ENCODE peak calls at places on chromosomes 5 and 9, in five cellular contexts. C is mesenchymal stem cell, S is H1, N is IMR-90, Q is neuronal stem cell. R is an unnamed sample.

GRCh38 chr9:33250458-33250995 is 10.6 kb downstream of the SPINK4 start:
- DNase-seq in Q (no peak), C (peak; percentile 60), N (peak; percentile 85), S (no peak), R (no peak)

GRCh38 chr5:54743581-54743980 is 226.0 kb downstream of the SNX18 start:
- DNase-seq in Q (no peak), N (no peak), C (no peak), S (no peak), R (no peak)

GRCh38 chr9:36191696-36192095 is 975 bp downstream of the CLTA start:
- DNase-seq in Q (no peak), S (no peak), C (peak; percentile 26), N (no peak), R (no peak)

GRCh38 chr5:179558912-179559279 is 8.5 kb downstream of the RUFY1 start:
- DNase-seq in N (peak; percentile 10), C (no peak), S (no peak), Q (peak; percentile 53), R (peak; percentile 71)

GRCh38 chr5:154384480-154385235 is 61.1 kb upstream of the SAP30L start:
- DNase-seq in Q (no peak), C (no peak), S (no peak), N (no peak), R (no peak)

GRCh38 chr5:159269723-159270122 is 6.6 kb downstream of the UBLCP1 start:
- DNase-seq in C (no peak), S (no peak), Q (no peak), N (no peak), R (no peak)

GRCh38 chr9:120608421-120608820 is 28.5 kb upstream of the CDK5RAP2 start:
- DNase-seq in C (no peak), N (peak; percentile 60), S (no peak), Q (no peak), R (no peak)

GRCh38 chr5:178267876-178268275 is 35.3 kb upstream of the PHYKPL start:
- DNase-seq in S (no peak), Q (no peak), N (no peak), C (no peak), R (no peak)

GRCh38 chr9:109101810-109102209 is 17.9 kb downstream of the TMEM245 start:
- DNase-seq in C (peak; percentile 76), S (no peak), Q (no peak), N (peak; percentile 84), R (no peak)

GRCh38 chr5:18965893-18966292 is 1022.1 kb downstream of the CDH18 start:
- DNase-seq in N (no peak), Q (no peak), S (no peak), C (no peak), R (no peak)

GRCh38 chr5:107359033-107359915 is 311.5 kb downstream of the EFNA5 start:
- DNase-seq in C (peak; percentile 46), Q (no peak), N (peak; percentile 59), S (no peak), R (no peak)

GRCh38 chr5:141513021-141513626 is 24.2 kb downstream of the PCDHGC5 start:
- DNase-seq in Q (peak; percentile 70), C (peak; percentile 89), N (peak; percentile 59), S (no peak), R (no peak)
- H4K91ac ChIP-seq in Q (peak overlapping the region; percentile 48), C (peak overlapping the region; percentile 87), N (peak overlapping the region; percentile 88), S (peak overlapping the region; percentile 71), R (no peak overlapping the region)

GRCh38 chr9:136090768-136091581 is 4.1 kb downstream of the NACC2 start:
- DNase-seq in C (peak; percentile 7), Q (no peak), N (no peak), S (no peak), R (peak; percentile 38)
- H2BK5ac ChIP-seq in C (peak overlapping the region; percentile 50), Q (peak overlapping the region; percentile 53), N (no peak overlapping the region), S (peak overlapping the region; percentile 66), R (no peak overlapping the region)

GRCh38 chr5:132816083-132816482 is 3.0 kb downstream of the SOWAHA start:
- DNase-seq in S (no peak), C (no peak), Q (no peak), N (no peak), R (no peak)

GRCh38 chr5:132813599-132814440 is 718 bp downstream of the SOWAHA start:
- DNase-seq in N (no peak), Q (no peak), C (peak; percentile 30), S (no peak), R (peak; percentile 67)

GRCh38 chr5:132812949-132813598 is at the start of gene SOWAHA:
- DNase-seq in S (no peak), Q (no peak), C (no peak), N (no peak), R (peak; percentile 55)

GRCh38 chr5:132815454-132815853 is 2.4 kb downstream of the SOWAHA start:
- DNase-seq in C (no peak), N (peak; percentile 55), Q (no peak), S (no peak), R (no peak)

GRCh38 chr5:132814441-132815294 is 1.6 kb downstream of the SOWAHA start:
- DNase-seq in S (no peak), N (no peak), Q (no peak), C (no peak), R (peak; percentile 74)
- H3K23ac ChIP-seq in S (no peak overlapping the region), N (no peak overlapping the region), Q (peak overlapping the region; percentile 83), C (no peak overlapping the region), R (no peak overlapping the region)

GRCh38 chr5:109691248-109691574 is 1.5 kb downstream of the MAN2A1 start:
- DNase-seq in Q (no peak), S (no peak), N (no peak), C (no peak), R (no peak)

GRCh38 chr5:109688999-109689739 is 558 bp upstream of the MAN2A1 start:
- DNase-seq in N (peak; percentile 84), Q (peak; percentile 88), S (peak; percentile 69), C (peak; percentile 91), R (peak; percentile 92)

GRCh38 chr5:109688647-109688998 is 1.1 kb upstream of the MAN2A1 start:
- DNase-seq in C (no peak), N (peak; percentile 28), Q (no peak), S (no peak), R (no peak)

GRCh38 chr5:109690456-109691247 is 925 bp downstream of the MAN2A1 start:
- DNase-seq in Q (peak; percentile 43), C (peak; percentile 90), S (no peak), N (peak; percentile 83), R (peak; percentile 37)

GRCh38 chr5:109689740-109690455 is at the start of gene MAN2A1:
- DNase-seq in N (peak; percentile 47), C (peak; percentile 81), S (no peak), Q (peak; percentile 73), R (peak; percentile 71)
- H4K91ac ChIP-seq in N (peak within 1 kb of the TSS; percentile 86), C (peak within 1 kb of the TSS; percentile 83), S (no peak within 1 kb of the TSS), Q (no peak within 1 kb of the TSS), R (no peak within 1 kb of the TSS)

GRCh38 chr5:135999396-136000139 is 29.2 kb upstream of the TGFBI start:
- DNase-seq in Q (no peak), S (no peak), N (peak; percentile 97), C (peak; percentile 92), R (no peak)

GRCh38 chr5:136000937-136001336 is 27.9 kb upstream of the TGFBI start:
- DNase-seq in Q (no peak), C (no peak), S (no peak), N (no peak), R (no peak)

GRCh38 chr5:135998889-135999288 is 29.9 kb upstream of the TGFBI start:
- DNase-seq in Q (no peak), N (no peak), C (no peak), S (no peak), R (no peak)

GRCh38 chr5:136001531-136001930 is 27.3 kb upstream of the TGFBI start:
- DNase-seq in S (no peak), C (no peak), Q (no peak), N (peak; percentile 35), R (no peak)

DNA sequence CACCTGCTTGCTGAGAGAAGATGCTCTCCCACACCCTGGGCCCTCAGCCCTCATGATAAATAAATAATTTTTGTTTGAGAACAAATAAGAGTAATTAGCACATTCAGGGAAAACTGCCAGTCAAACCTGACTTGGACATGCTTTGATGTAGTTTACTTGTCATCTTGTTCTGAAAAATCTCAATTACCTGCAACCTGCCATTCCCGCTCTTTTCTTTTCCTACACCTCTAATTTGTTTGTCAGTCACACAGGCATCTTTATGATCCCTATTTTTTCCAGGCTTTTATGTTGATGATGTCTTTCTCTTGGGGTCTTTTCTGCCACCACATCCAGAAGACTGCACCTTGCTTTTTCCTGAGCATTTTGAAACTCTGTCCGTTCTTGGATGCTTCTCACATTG is 28.6 kb upstream of the TGFBI start:
- DNase-seq in N (no peak), Q (no peak), S (no peak), C (no peak), R (no peak)
- H2BK5ac ChIP-seq in N (peak overlapping the region; percentile 79), Q (no peak overlapping the region), S (no peak overlapping the region), C (no peak overlapping the region), R (no peak overlapping the region)

DNA sequence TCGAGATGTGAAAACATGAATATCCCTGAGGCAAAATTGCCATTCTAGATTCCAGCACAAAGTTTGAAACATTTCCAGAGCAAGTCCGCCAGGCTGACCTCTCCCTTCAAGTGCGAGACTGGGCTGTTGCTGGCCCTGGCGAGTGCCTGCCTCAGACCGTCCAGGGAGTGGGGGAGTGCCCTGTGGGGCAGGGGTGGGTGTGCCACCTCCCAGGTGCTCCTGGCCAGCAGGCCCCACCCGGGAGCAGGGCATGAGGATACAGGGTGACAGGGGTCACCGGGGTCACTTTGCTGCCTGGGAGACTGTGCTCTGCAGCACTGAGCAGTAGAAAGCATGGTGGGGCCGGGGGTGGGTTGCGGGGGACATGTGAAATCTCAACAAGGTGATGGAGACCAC is 200.0 kb downstream of the AOPEP start:
- DNase-seq in C (no peak), Q (no peak), S (no peak), N (no peak), R (no peak)
- H3K23ac ChIP-seq in C (no peak overlapping the region), Q (no peak overlapping the region), S (no peak overlapping the region), N (no peak overlapping the region), R (no peak overlapping the region)

DNA sequence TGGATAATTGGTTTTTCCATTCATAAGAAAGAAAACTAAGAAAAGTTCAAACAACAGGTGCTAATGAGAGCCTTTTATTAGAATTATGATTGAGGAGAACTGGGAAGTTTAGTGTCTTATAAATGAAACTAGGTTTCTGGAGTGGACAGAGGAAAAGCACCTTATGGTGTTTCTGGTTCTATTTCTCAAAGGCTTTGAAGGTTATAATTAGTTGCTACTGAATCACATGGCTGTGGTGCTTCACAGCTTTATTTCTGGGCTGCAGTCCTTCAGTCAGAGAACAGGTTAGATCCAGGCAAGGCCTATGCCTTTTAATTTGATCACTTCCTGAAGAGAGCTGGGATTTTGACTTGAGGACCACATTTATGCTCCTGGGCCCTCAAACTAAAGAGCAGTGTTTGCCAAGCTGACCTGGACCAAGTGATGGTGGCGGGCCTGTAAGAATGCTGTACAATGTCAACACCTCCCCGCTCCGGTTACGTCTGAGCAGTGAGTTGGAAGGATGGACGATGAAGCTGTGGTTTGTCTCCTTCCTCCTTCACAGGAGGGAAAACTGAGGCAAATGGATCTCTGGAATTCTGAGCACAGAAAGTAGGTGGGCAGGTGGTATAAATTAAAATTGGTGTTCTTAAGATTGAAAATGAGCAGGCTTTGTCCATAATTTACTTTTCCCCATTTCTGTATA is 56.0 kb downstream of the ZNF462 start:
- DNase-seq in Q (no peak), C (no peak), S (no peak), N (no peak), R (no peak)
- H4K91ac ChIP-seq in Q (no peak overlapping the region), C (no peak overlapping the region), S (no peak overlapping the region), N (peak overlapping the region; percentile 45), R (no peak overlapping the region)

R was measured in H9.